ENCODE peak calls at places on chromosomes 5 and 9, in five cellular contexts. Y is A549, T is IMR-90, Z is lower leg skin, A is HCT116. F is an unnamed sample.

GRCh38 chr5:160421625-160422258 is at the start of gene PTTG1:
- DNase-seq in Y (peak; percentile 95), T (peak; percentile 96), Z (peak; percentile 99), A (peak; percentile 93), F (peak; percentile 66)

GRCh38 chr5:153998010-153998409 is 40.7 kb downstream of the FAM114A2 start:
- DNase-seq in Y (no peak), T (no peak), Z (no peak), A (no peak), F (no peak)

GRCh38 chr5:142186821-142187594 is 78.4 kb downstream of the NDFIP1 start:
- DNase-seq in Y (peak; percentile 7), T (no peak), Z (no peak), A (no peak), F (no peak)

GRCh38 chr5:110899566-110900412 is 161.0 kb downstream of the SLC25A46 start:
- DNase-seq in Y (no peak), T (peak; percentile 72), Z (no peak), A (no peak), F (no peak)

GRCh38 chr5:77262685-77263084 is 52.2 kb downstream of the PDE8B start:
- DNase-seq in Y (no peak), T (no peak), Z (no peak), A (no peak), F (no peak)

GRCh38 chr5:16788957-16789356 is 147.1 kb downstream of the MYO10 start:
- DNase-seq in Y (no peak), T (no peak), Z (no peak), A (no peak), F (no peak)

GRCh38 chr9:33858346-33858869 is 41.4 kb downstream of the UBE2R2 start:
- DNase-seq in Y (peak; percentile 11), T (peak; percentile 19), Z (no peak), A (no peak), F (no peak)

GRCh38 chr5:145937432-145938250 is 1.3 kb downstream of the SH3RF2 start:
- DNase-seq in Y (peak; percentile 51), T (peak; percentile 51), Z (no peak), A (peak; percentile 78), F (peak; percentile 17)

GRCh38 chr9:133787749-133788015 is 49.5 kb upstream of the SARDH start:
- DNase-seq in Y (no peak), T (no peak), Z (no peak), A (no peak), F (peak; percentile 96)

GRCh38 chr9:26537211-26537610 is 355.4 kb downstream of the CAAP1 start:
- DNase-seq in Y (no peak), T (no peak), Z (no peak), A (no peak), F (no peak)

GRCh38 chr5:53884411-53884810 is 324.0 kb downstream of the NDUFS4 start:
- DNase-seq in Y (no peak), T (no peak), Z (no peak), A (no peak), F (no peak)

GRCh38 chr9:92032891-92033290 is 82.3 kb downstream of the SPTLC1 start:
- DNase-seq in Y (no peak), T (no peak), Z (no peak), A (no peak), F (no peak)

GRCh38 chr9:133824802-133825186 is 86.6 kb upstream of the SARDH start:
- DNase-seq in Y (no peak), T (no peak), Z (no peak), A (no peak), F (no peak)

GRCh38 chr9:135137398-135137832 is 49.9 kb downstream of the OLFM1 start:
- DNase-seq in Y (no peak), T (no peak), Z (no peak), A (no peak), F (no peak)

DNA sequence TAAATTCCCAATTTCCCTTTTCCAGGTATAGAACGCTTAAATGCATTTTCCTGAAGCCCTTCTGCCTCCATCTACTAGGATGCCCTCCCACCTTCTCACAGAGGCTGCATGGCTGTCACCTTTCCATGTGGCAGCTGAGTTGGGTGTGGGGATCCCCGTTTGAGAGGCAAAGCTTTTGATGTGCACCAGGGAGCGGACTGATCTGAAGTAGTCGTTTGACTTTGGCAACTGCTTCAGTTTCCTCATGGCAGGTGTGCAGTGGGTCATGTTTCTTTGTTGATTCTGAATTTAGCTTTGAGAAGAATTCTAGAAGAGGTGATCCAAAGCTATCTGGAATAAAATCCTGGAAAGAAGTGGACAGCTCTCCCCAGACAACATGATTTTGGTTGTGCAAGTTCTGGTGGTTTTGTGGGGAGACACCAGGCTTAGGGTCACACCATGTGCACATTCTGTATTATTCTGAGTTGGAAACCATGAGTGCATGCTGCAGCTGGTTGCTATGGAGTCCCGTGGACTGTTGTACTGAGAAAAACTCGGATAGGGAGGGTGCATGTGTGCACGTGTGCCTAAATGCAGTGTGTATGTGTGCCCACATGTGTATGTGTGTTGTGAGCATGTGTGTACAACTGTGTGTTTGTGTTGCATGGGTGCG is 63.5 kb downstream of the GADD45G start:
- DNase-seq in Y (no peak), T (no peak), Z (no peak), A (no peak), F (no peak)
- TF ChIP-seq POLR2A in Y (no peak), T (no peak), Z (no peak), A (no peak), F (no peak)

GRCh38 chr5:173699959-173700358 is 83.5 kb upstream of the BOD1 start:
- DNase-seq in Y (no peak), T (no peak), Z (no peak), A (no peak), F (no peak)
- TF ChIP-seq POLR2A in Y (no peak), T (no peak), Z (no peak), A (no peak), F (no peak)

GRCh38 chr9:131235480-131235851 is 40.8 kb downstream of the FAM78A start:
- DNase-seq in Y (no peak), T (no peak), Z (no peak), A (no peak), F (no peak)
- TF ChIP-seq POLR2A in Y (no peak), T (no peak), Z (no peak), A (no peak), F (no peak)

DNA sequence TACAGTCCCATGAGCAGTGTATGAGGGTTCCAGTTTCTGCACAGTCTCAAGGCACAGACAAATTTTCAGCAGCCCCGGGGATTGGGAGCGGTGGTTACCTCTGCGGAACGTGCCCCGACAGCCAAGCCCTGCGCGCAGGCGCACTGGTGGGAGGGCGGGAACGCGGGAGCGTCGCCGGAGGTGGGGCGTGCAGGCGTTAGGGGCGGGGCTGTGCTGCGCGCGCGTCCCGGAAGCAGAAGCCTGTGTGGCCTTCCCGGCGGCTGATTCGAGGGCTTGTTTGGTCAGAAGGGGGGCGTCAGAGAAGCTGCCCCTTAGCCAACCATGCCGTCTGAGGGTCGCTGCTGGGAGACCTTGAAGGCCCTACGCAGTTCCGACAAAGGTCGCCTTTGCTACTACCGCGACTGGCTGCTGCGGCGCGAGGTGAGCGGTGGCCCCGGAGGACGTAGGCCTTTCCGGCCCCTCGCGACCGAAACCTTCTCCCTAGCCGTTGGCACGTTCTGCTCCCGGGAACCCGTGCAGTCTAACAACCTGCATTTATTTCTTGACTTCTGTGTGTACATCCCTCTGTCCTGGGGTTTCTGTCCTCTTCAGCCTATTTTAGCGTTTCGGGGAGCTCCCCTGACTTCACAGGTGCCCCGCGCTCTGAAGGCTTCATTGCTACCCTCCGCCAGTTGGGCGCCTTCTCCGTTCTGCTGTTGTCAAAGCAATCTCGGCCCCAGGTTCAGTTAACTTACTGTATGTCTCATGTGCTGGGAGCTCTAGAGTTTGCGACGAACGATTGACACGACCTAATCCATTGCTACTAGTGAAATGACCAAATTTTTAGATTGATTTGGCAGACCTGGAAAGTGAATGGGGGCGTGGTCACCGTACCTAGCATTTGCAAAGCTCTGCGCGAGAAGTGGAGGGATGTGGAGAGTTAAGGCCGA is at the start of gene GLE1:
- DNase-seq in Y (peak; percentile 94), T (peak; percentile 86), Z (peak; percentile 98), A (peak; percentile 83), F (peak; percentile 97)
- TF ChIP-seq POLR2A in Y (peak; percentile 91), T (peak; percentile 75), Z (no peak), A (peak; percentile 94), F (peak; percentile 84)

GRCh38 chr9:127810378-127811187 is 7.9 kb downstream of the FPGS start:
- DNase-seq in Y (no peak), T (no peak), Z (no peak), A (no peak), F (no peak)
- TF ChIP-seq POLR2A in Y (no peak), T (no peak), Z (no peak), A (no peak), F (no peak)

GRCh38 chr5:149062371-149063016 is 368 bp downstream of the SH3TC2 start:
- DNase-seq in Y (peak; percentile 56), T (peak; percentile 88), Z (no peak), A (peak; percentile 83), F (no peak)
- TF ChIP-seq POLR2A in Y (no peak), T (no peak), Z (no peak), A (peak; percentile 22), F (no peak)

DNA sequence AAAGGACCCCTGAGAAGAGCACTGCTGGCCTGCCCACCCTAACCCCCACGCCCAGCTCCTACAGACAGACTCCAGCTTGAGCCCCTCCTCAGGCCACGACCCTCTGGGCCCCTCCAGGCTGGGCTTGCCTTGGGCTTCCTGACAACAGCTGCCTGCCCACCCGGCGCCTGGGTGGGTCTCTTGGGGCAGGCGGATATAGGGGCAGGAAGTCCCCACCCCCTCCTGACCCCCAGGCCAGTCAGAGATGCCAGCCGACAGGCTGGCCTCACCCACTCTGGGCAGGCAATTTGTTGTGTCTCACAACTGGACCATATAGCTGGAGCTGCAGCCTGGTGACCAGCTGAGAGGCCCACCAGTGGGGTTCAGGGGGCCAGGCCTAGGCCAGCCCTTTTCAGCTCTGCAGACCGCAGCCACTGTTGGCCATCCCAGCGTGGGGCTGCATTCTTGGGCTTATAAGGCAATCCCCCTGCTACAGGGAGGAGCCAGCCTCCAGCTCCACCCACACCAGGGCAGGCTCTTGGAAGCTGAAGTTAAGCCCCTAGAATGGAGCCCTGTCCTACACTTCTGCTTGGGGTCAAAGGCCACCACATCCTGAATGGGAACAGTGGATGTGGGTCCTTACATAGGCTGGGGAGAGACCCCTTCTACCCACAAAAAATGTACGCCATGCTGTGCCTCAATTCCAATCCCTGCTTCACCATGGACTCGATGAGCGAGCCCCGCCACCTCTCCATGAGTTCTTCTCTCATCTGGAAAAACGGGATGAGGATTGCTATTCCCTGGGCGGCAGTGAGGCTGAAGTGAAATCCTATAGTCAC is 2.0 kb downstream of the PDLIM7 start:
- DNase-seq in Y (peak; percentile 72), T (peak; percentile 88), Z (no peak), A (no peak), F (no peak)
- TF ChIP-seq POLR2A in Y (no peak), T (peak; percentile 76), Z (no peak), A (no peak), F (no peak)

GRCh38 chr5:132426525-132427138 is 57.1 kb downstream of the SLC22A5 start:
- DNase-seq in Y (peak; percentile 46), T (peak; percentile 97), Z (peak; percentile 95), A (no peak), F (peak; percentile 48)
- TF ChIP-seq POLR2A in Y (no peak), T (peak; percentile 69), Z (no peak), A (no peak), F (peak; percentile 79)

F was measured in GM12892.